ENCODE peak calls at places on chromosomes 12 and 14, in six cellular contexts. X is stromal cell of bone marrow, I is putamen, F is MM.1S, O is RWPE1, U is A549. A is an unnamed sample.

GRCh38 chr14:99552021-99552553 is 51.9 kb downstream of the CCDC85C start:
- DNase-seq in X (no peak), I (no peak), F (no peak), O (no peak), U (no peak), A (no peak)

GRCh38 chr14:25887251-25887908 is 710.5 kb downstream of the NOVA1 start:
- DNase-seq in X (no peak), I (peak), F (no peak), O (peak), U (no peak), A (no peak)

GRCh38 chr12:121084229-121084628 is 45.2 kb upstream of the OASL start:
- DNase-seq in X (no peak), I (no peak), F (no peak), O (no peak), U (no peak), A (no peak)

GRCh38 chr12:49233842-49234526 is 30.9 kb upstream of the TUBA1C start:
- DNase-seq in X (no peak), I (peak), F (no peak), O (no peak), U (no peak), A (no peak)

GRCh38 chr12:109279525-109279924 is 29.6 kb downstream of the FOXN4 start:
- DNase-seq in X (no peak), I (no peak), F (no peak), O (no peak), U (no peak), A (no peak)

GRCh38 chr14:28707814-28708213 is 58.8 kb upstream of the FOXG1 start:
- DNase-seq in X (peak), I (peak), F (no peak), O (peak), U (no peak), A (no peak)

GRCh38 chr14:60249321-60250251 is 565 bp downstream of the PPM1A start:
- DNase-seq in X (peak), I (peak), F (peak), O (peak), U (peak), A (peak)

GRCh38 chr12:96219700-96220206 is 25.6 kb downstream of the ELK3 start:
- DNase-seq in X (peak), I (no peak), F (no peak), O (peak), U (peak), A (no peak)

GRCh38 chr14:30848449-30849240 is 25.7 kb upstream of the COCH start:
- DNase-seq in X (no peak), I (no peak), F (no peak), O (no peak), U (no peak), A (peak)

GRCh38 chr12:108720757-108721514 is 10.4 kb downstream of the CORO1C start:
- DNase-seq in X (peak), I (no peak), F (no peak), O (peak), U (no peak), A (no peak)

GRCh38 chr12:96193725-96194571 is at the start of gene ELK3:
- DNase-seq in X (no peak), I (no peak), F (peak), O (peak), U (peak), A (peak)

GRCh38 chr12:107277850-107278249 is 184.5 kb upstream of the CRY1 start:
- DNase-seq in X (peak), I (no peak), F (no peak), O (peak), U (no peak), A (no peak)

GRCh38 chr14:68685419-68686211 is 107.3 kb downstream of the ZFP36L1 start:
- DNase-seq in X (no peak), I (no peak), F (peak), O (peak), U (no peak), A (no peak)

GRCh38 chr12:56129210-56129691 is 1.2 kb downstream of the ESYT1 start:
- DNase-seq in X (no peak), I (no peak), F (peak), O (peak), U (peak), A (no peak)

GRCh38 chr12:70646850-70647249 is 9.6 kb upstream of the PTPRB start:
- DNase-seq in X (no peak), I (no peak), F (no peak), O (no peak), U (no peak), A (no peak)

GRCh38 chr12:117091758-117092510 is 7.3 kb downstream of the TESC start:
- DNase-seq in X (no peak), I (no peak), F (no peak), O (no peak), U (no peak), A (no peak)

GRCh38 chr12:132066345-132066685 is 77.8 kb downstream of the DDX51 start:
- DNase-seq in X (no peak), I (no peak), F (no peak), O (no peak), U (no peak), A (no peak)

GRCh38 chr12:118979763-118980406 is 1.5 kb upstream of the SRRM4 start:
- DNase-seq in X (peak), I (peak), F (peak), O (peak), U (peak), A (peak)

GRCh38 chr12:53986686-53987180 is 1.8 kb downstream of the HOXC10 start:
- DNase-seq in X (no peak), I (no peak), F (no peak), O (no peak), U (no peak), A (no peak)

GRCh38 chr14:70921669-70922068 is 14.4 kb downstream of the PCNX1 start:
- DNase-seq in X (no peak), I (no peak), F (no peak), O (peak), U (no peak), A (no peak)

GRCh38 chr14:105393151-105393550 is 5.2 kb upstream of the TEX22 start:
- DNase-seq in X (no peak), I (no peak), F (no peak), O (no peak), U (no peak), A (no peak)

GRCh38 chr12:56193025-56193578 is 3.8 kb upstream of the SMARCC2 start:
- DNase-seq in X (peak), I (peak), F (peak), O (peak), U (peak), A (peak)

A was measured in HuH-7.